ENCODE peak calls at places on chromosomes 6 and 20, in ten cellular contexts. L, D, Z, B, W, T, V, F, H and X are unnamed samples.

GRCh38 chr6:1116149-1116548 is 195.7 kb upstream of the FOXQ1 start:
- DNase-seq in L (no peak), D (no peak), Z (no peak), B (no peak), W (no peak), T (no peak), V (no peak), F (no peak), H (no peak), X (no peak)

GRCh38 chr6:84066536-84066935 is 33.0 kb downstream of the MRAP2 start:
- DNase-seq in L (no peak), D (no peak), Z (no peak), B (no peak), W (no peak), T (no peak), V (peak), F (no peak), H (no peak), X (no peak)

GRCh38 chr6:33667072-33667471 is 44.4 kb downstream of the UQCC2 start:
- DNase-seq in L (no peak), D (no peak), Z (no peak), B (no peak), W (no peak), T (no peak), V (no peak), F (no peak), H (no peak), X (no peak)

GRCh38 chr6:161890133-161890833 is 616.4 kb upstream of the AGPAT4 start:
- DNase-seq in L (no peak), D (no peak), Z (no peak), B (no peak), W (no peak), T (no peak), V (no peak), F (peak), H (no peak), X (no peak)

GRCh38 chr6:107113460-107114212 is 1.7 kb downstream of the BEND3 start:
- DNase-seq in L (peak), D (no peak), Z (no peak), B (peak), W (no peak), T (no peak), V (no peak), F (no peak), H (no peak), X (no peak)

GRCh38 chr20:6767536-6768227 is at the start of gene BMP2:
- DNase-seq in L (peak), D (peak), Z (peak), B (peak), W (peak), T (no peak), V (peak), F (peak), H (no peak), X (peak)

GRCh38 chr6:153146413-153146812 is 15.3 kb upstream of the RGS17 start:
- DNase-seq in L (no peak), D (no peak), Z (no peak), B (no peak), W (no peak), T (no peak), V (no peak), F (no peak), H (no peak), X (no peak)

GRCh38 chr6:135540207-135540877 is 42.8 kb upstream of the AHI1 start:
- DNase-seq in L (peak), D (no peak), Z (no peak), B (no peak), W (no peak), T (no peak), V (peak), F (no peak), H (peak), X (peak)

GRCh38 chr6:44099192-44099591 is 28.1 kb downstream of the MRPL14 start:
- DNase-seq in L (no peak), D (no peak), Z (no peak), B (no peak), W (no peak), T (no peak), V (no peak), F (no peak), H (no peak), X (no peak)

GRCh38 chr6:134517863-134518262 is 200.0 kb upstream of the SGK1 start:
- DNase-seq in L (no peak), D (no peak), Z (no peak), B (no peak), W (no peak), T (no peak), V (peak), F (no peak), H (no peak), X (no peak)

GRCh38 chr6:64415936-64416335 is 780.3 kb downstream of the PHF3 start:
- DNase-seq in L (no peak), D (no peak), Z (no peak), B (no peak), W (no peak), T (no peak), V (no peak), F (no peak), H (no peak), X (no peak)

GRCh38 chr20:3751664-3752385 is 15.7 kb downstream of the ADISSP start:
- DNase-seq in L (peak), D (no peak), Z (no peak), B (no peak), W (peak), T (no peak), V (no peak), F (peak), H (peak), X (no peak)

GRCh38 chr6:3422457-3422816 is 34.4 kb downstream of the SLC22A23 start:
- DNase-seq in L (no peak), D (no peak), Z (no peak), B (no peak), W (no peak), T (no peak), V (peak), F (no peak), H (no peak), X (no peak)

GRCh38 chr6:108736832-108737231 is 111.4 kb upstream of the ARMC2 start:
- DNase-seq in L (no peak), D (no peak), Z (peak), B (no peak), W (no peak), T (no peak), V (peak), F (peak), H (no peak), X (peak)

GRCh38 chr20:25402583-25402982 is 4.9 kb upstream of the GINS1 start:
- DNase-seq in L (no peak), D (no peak), Z (no peak), B (no peak), W (no peak), T (no peak), V (peak), F (peak), H (no peak), X (no peak)

GRCh38 chr6:122129313-122130025 is 270.0 kb upstream of the HSF2 start:
- DNase-seq in L (no peak), D (no peak), Z (no peak), B (no peak), W (no peak), T (no peak), V (no peak), F (no peak), H (no peak), X (no peak)

GRCh38 chr6:119575721-119576120 is 226.2 kb upstream of the MAN1A1 start:
- DNase-seq in L (no peak), D (no peak), Z (peak), B (no peak), W (no peak), T (no peak), V (peak), F (no peak), H (no peak), X (no peak)

GRCh38 chr6:45531999-45532605 is 154.4 kb upstream of the SUPT3H start:
- DNase-seq in L (no peak), D (no peak), Z (no peak), B (no peak), W (no peak), T (no peak), V (no peak), F (no peak), H (no peak), X (no peak)

GRCh38 chr20:53399131-53399530 is 194.5 kb downstream of the ZNF217 start:
- DNase-seq in L (no peak), D (no peak), Z (no peak), B (no peak), W (no peak), T (no peak), V (peak), F (no peak), H (no peak), X (no peak)

GRCh38 chr20:16562259-16562658 is 11.0 kb downstream of the KIF16B start:
- DNase-seq in L (no peak), D (no peak), Z (no peak), B (no peak), W (no peak), T (no peak), V (no peak), F (no peak), H (no peak), X (no peak)

GRCh38 chr6:106128981-106129761 is 43.0 kb downstream of the PRDM1 start:
- DNase-seq in L (no peak), D (no peak), Z (peak), B (no peak), W (no peak), T (no peak), V (peak), F (no peak), H (no peak), X (no peak)